ENCODE peak calls at places on chromosomes 3 and 15, in five cellular contexts. M is uterus, I is neuronal stem cell, F is astrocyte, T is dorsolateral prefrontal cortex. X is an unnamed sample. For H3K27me3, the result is how much of the 10 kb centered on the place peaks cover.

GRCh38 chr3:152258448-152259302 is 10.1 kb upstream of the MBNL1 start:
- DNase-seq in M (peak), I (no peak), F (peak), T (no peak), X (no peak)

GRCh38 chr15:50236433-50236832 is 29.1 kb downstream of the HDC start:
- DNase-seq in I (no peak), F (no peak), M (no peak), T (no peak), X (no peak)

GRCh38 chr15:92471263-92471662 is 77.6 kb downstream of the ST8SIA2 start:
- DNase-seq in F (no peak), T (no peak), M (no peak), I (no peak), X (no peak)

GRCh38 chr15:55250392-55250791 is 39.2 kb downstream of the RAB27A start:
- DNase-seq in I (no peak), F (peak), M (peak), T (no peak), X (no peak)

GRCh38 chr3:149511040-149511626 is 36.6 kb downstream of the TM4SF4 start:
- DNase-seq in T (no peak), M (no peak), F (no peak), I (no peak), X (no peak)

GRCh38 chr3:126106336-126107202 is 22.6 kb upstream of the SLC41A3 start:
- DNase-seq in I (no peak), F (no peak), T (no peak), M (no peak), X (peak)

GRCh38 chr3:128316456-128316855 is 150.2 kb downstream of the DNAJB8 start:
- DNase-seq in T (peak), I (no peak), F (no peak), M (peak), X (no peak)

GRCh38 chr15:81293728-81294500 is 30.0 kb downstream of the STARD5 start:
- DNase-seq in I (no peak), T (no peak), F (no peak), M (no peak), X (peak)

GRCh38 chr3:179168933-179169332 is 20.8 kb downstream of the PIK3CA start:
- DNase-seq in T (no peak), M (no peak), I (no peak), F (no peak), X (no peak)

GRCh38 chr3:84738101-84738500 is 220.7 kb upstream of the CADM2 start:
- DNase-seq in I (no peak), M (no peak), F (no peak), T (no peak), X (no peak)

GRCh38 chr15:20295238-20295811 is 246.3 kb downstream of the GOLGA6L6 start:
- DNase-seq in M (no peak), T (peak), I (no peak), F (no peak), X (no peak)

GRCh38 chr3:86793786-86794185 is 197.2 kb downstream of the VGLL3 start:
- DNase-seq in F (peak), M (peak), T (no peak), I (no peak), X (no peak)

GRCh38 chr3:190811775-190812480 is 50.6 kb downstream of the GMNC start:
- DNase-seq in I (peak), M (no peak), T (no peak), F (peak), X (peak)

GRCh38 chr3:10753964-10754363 is 62.1 kb upstream of the SLC6A11 start:
- DNase-seq in F (peak), M (no peak), T (no peak), I (peak), X (peak)

GRCh38 chr3:11136116-11136515 is 18.2 kb upstream of the HRH1 start:
- DNase-seq in I (no peak), M (no peak), T (no peak), F (peak), X (no peak)

GRCh38 chr3:56725175-56725574 is 42.1 kb upstream of the TASOR start:
- DNase-seq in I (no peak), M (no peak), T (no peak), F (peak), X (no peak)

GRCh38 chr15:45521596-45522167 is 873 bp downstream of the SLC30A4 start:
- DNase-seq in M (no peak), I (peak), T (no peak), F (peak), X (no peak)

GRCh38 chr3:157285966-157286365 is 126.0 kb upstream of the CCNL1 start:
- DNase-seq in T (no peak), M (no peak), I (no peak), F (no peak), X (no peak)

GRCh38 chr3:146577662-146578061 is 27.5 kb downstream of the PLSCR5 start:
- DNase-seq in M (peak), I (no peak), F (peak), T (no peak), X (peak)

GRCh38 chr3:187006884-187007630 is 76.7 kb downstream of the ST6GAL1 start:
- DNase-seq in T (no peak), F (peak), M (no peak), I (no peak), X (no peak)

GRCh38 chr3:43238801-43239200 is 47.5 kb upstream of the SNRK start:
- DNase-seq in M (no peak), T (no peak), I (no peak), F (no peak), X (no peak)

GRCh38 chr3:127822166-127822835 is at the start of gene MGLL:
- DNase-seq in M (peak), F (peak), T (peak), I (peak), X (peak)

GRCh38 chr3:87997298-87997697 is 61.5 kb downstream of the CGGBP1 start:
- DNase-seq in M (no peak), F (no peak), T (no peak), I (no peak), X (no peak)

GRCh38 chr15:81886586-81886985 is 159.2 kb downstream of the MEX3B start:
- DNase-seq in F (peak), T (no peak), I (no peak), M (no peak), X (no peak)

GRCh38 chr3:15292765-15293522 is 39.4 kb downstream of the SH3BP5 start:
- DNase-seq in F (peak), I (no peak), T (no peak), M (peak), X (no peak)

GRCh38 chr3:39212665-39213064 is 20.3 kb upstream of the XIRP1 start:
- DNase-seq in F (no peak), T (no peak), M (no peak), I (no peak), X (no peak)

GRCh38 chr3:149415484-149415883 is 38.0 kb upstream of the TM4SF1 start:
- DNase-seq in F (peak), I (no peak), T (no peak), M (no peak), X (no peak)

GRCh38 chr3:22606938-22607337 is 596.2 kb upstream of the UBE2E2 start:
- DNase-seq in F (no peak), M (no peak), I (no peak), T (no peak), X (no peak)

GRCh38 chr3:190968616-190969015 is 106.1 kb upstream of the GMNC start:
- DNase-seq in M (no peak), F (no peak), I (no peak), T (no peak), X (peak)

GRCh38 chr3:124119056-124119721 is 127.3 kb upstream of the ROPN1 start:
- DNase-seq in T (no peak), M (peak), F (peak), I (no peak), X (no peak)

GRCh38 chr3:32238816-32239637 is 547 bp downstream of the CMTM8 start:
- DNase-seq in I (no peak), F (peak), M (peak), T (peak), X (no peak)

GRCh38 chr3:72413228-72413627 is 435.0 kb downstream of the SHQ1 start:
- DNase-seq in T (no peak), I (no peak), M (no peak), F (peak), X (no peak)

GRCh38 chr15:44308415-44308814 is 19.9 kb downstream of the GOLM2 start:
- DNase-seq in M (no peak), F (no peak), T (no peak), I (no peak), X (no peak)

GRCh38 chr3:42905740-42906084 is 230 bp upstream of the ZNF662 start:
- DNase-seq in M (no peak), I (no peak), T (no peak), F (no peak), X (no peak)

GRCh38 chr15:65533057-65533752 is 2.9 kb downstream of the HACD3 start:
- DNase-seq in M (no peak), T (no peak), F (no peak), I (no peak), X (no peak)
- H3K4me3 ChIP-seq in M (no peak), T (peak), F (no peak), I (no peak), X (no peak)

GRCh38 chr3:151051533-151051932 is 33.9 kb upstream of the MED12L start:
- DNase-seq in T (no peak), I (no peak), F (no peak), M (no peak), X (no peak)

GRCh38 chr3:151047636-151048035 is 37.8 kb upstream of the MED12L start:
- DNase-seq in I (no peak), T (no peak), F (peak), M (no peak), X (no peak)

GRCh38 chr3:151052329-151052728 is 33.1 kb upstream of the MED12L start:
- DNase-seq in I (no peak), F (no peak), T (no peak), M (no peak), X (no peak)
- H3K27me3 ChIP-seq in I (under half), F (under half), T (under half), M (under half), X (under half)

GRCh38 chr3:49199244-49199899 is 28.0 kb downstream of the KLHDC8B start:
- DNase-seq in T (peak), F (peak), I (no peak), M (peak), X (peak)

GRCh38 chr3:49198161-49198560 is 26.8 kb downstream of the KLHDC8B start:
- DNase-seq in T (no peak), F (no peak), I (no peak), M (no peak), X (peak)

GRCh38 chr3:49199900-49200281 is 28.5 kb downstream of the KLHDC8B start:
- DNase-seq in F (no peak), T (no peak), M (no peak), I (no peak), X (no peak)

DNA sequence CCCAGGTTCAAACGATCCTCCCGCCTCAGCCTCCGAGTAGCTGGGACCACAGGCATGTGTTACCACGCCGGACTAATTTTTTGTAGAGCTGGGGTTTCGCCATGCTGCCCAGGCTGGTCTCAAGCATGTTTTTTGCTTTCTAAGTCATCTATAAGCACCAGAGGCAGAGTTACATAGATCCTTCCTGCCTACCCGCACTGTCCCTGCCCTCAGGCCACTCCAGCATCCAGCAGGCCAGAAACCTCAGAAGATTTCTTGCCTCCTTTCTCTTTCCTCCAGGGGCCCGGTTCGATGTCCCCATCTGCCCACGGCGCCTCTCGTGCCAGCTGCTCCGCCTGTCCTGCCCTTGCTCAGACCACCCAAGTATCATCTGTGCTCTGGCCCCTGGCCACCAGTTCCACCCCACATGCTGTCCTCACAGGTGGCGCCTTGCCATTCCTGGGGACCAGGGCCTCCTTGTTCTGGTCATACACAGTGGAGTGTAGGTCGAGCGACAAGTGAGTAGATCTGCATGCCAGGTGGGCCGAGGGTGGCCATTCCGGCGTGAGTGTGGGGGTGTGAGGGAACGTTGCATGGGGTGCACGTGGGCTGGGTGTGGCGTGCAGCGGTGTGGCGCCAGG is 27.3 kb downstream of the KLHDC8B start:
- DNase-seq in I (no peak), M (no peak), T (no peak), F (no peak), X (no peak)
- H3K4me3 ChIP-seq in I (no peak), M (peak), T (peak), F (peak), X (no peak)

GRCh38 chr15:88400069-88400468 is 67.1 kb downstream of the MRPL46 start:
- DNase-seq in F (no peak), T (no peak), M (no peak), I (no peak), X (no peak)

GRCh38 chr15:88401972-88402656 is 65.1 kb downstream of the MRPL46 start:
- DNase-seq in I (no peak), T (peak), F (no peak), M (no peak), X (peak)

GRCh38 chr15:88400591-88400990 is 66.6 kb downstream of the MRPL46 start:
- DNase-seq in M (no peak), I (no peak), F (no peak), T (no peak), X (no peak)

GRCh38 chr15:88403461-88403860 is 63.7 kb downstream of the MRPL46 start:
- DNase-seq in I (no peak), M (no peak), T (no peak), F (no peak), X (peak)

DNA sequence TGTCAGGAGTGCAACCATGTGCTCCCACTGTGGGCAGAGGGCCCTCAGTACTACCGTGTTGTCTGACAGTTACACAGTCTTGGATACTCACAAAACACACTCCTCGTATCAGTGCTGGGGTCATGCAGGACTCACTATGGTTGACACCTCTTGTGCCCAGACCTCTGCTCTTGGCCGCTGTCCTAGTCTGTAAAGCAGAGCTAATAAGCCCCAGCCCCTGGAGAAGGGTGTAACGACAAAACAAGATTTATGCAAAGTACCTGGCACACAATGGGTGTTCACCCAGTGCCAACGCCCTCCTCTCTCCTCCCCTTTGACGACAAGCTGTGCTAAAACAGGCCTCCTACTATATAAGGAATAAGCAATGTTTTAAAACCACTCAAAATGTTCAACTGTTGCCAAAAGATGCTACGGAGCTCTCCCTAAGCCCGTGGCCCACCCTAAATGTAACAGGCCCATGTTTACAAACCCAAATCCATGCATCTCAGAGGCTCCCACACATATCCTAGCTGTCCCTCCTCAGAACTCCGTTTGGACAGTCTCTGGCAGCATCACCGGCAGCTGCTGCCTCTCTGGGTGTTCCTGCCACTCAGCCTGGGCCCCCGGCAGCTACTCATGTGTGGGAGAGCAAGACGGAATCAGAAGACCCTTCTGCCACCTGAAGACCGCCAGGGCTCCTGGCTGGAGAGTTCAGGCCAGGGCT is 65.8 kb downstream of the MRPL46 start:
- DNase-seq in T (no peak), F (no peak), I (no peak), M (peak), X (no peak)
- H3K27me3 ChIP-seq in T (under half), F (under half), I (under half), M (under half), X (under half)

DNA sequence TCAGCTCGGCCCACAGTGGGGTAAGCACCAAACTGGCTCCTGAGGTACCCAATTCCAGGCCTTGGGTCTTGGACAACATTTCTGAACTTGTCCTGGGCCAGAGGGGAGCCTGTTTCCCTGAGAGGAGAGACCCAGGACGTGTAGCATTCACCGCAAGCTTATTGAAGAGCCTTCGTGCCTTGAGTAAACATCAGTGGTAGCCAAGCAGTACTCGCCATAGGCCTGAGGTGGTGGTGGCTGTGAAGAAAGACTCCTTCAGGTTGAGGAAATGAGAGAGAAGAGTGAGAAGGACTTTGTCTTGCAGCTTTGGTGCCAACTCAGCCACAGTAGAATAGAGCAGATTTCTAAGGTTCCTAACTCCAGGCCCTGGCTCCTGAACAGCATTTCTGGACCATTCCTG is 50.2 kb downstream of the NUDT16 start:
- DNase-seq in M (no peak), T (no peak), I (no peak), F (no peak), X (no peak)
- H3K4me3 ChIP-seq in M (no peak), T (no peak), I (no peak), F (no peak), X (no peak)

DNA sequence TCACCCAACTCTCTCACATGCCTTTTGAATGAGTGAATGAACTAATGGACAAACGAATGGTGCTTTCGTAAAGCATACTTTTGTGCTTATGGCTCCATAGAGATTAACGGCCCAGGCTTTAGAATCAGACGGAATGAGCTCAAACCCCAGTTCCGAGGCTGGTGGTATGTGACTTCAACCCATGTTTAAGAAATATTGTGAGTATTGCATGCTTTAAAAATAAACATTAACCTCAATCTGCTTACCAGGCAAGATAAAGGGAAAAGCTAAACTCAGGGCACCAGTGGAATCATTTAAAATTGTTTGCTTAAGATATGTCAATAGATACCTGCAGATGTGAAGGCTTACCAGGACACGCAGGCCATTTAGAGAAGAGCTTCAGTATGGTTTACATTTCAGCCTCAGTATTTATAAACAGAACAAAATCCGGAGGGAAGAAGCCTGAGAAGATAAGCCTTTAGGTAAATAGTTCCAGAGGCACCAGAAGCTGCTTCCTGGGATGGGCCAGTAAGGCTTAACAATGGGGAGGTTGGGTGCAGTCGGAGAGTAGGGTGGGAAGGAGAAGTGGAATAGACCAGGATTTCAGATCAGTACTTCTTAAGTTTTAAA is 186.4 kb downstream of the ADAMTS9 start:
- DNase-seq in F (peak), T (no peak), I (no peak), M (no peak), X (no peak)
- H3K27me3 ChIP-seq in F (under half), T (under half), I (under half), M (under half), X (under half)